ENCODE peak calls at places on chromosomes 3 and 15, in ten cellular contexts. E, X, O, P, A, H, U, L, Z and I are unnamed samples.
A peak's percentile ranks its signal among the peaks of the same experiment; 100 is the strongest.

GRCh38 chr3:134336587-134336986 is 37.7 kb downstream of the AMOTL2 start:
- DNase-seq in Z (peak; percentile 42), E (no peak), L (no peak), X (peak; percentile 64), U (no peak), A (no peak), O (no peak), P (no peak), H (no peak), I (no peak)

GRCh38 chr15:39508536-39508935 is 72.3 kb upstream of the THBS1 start:
- DNase-seq in U (no peak), O (no peak), A (no peak), X (no peak), Z (no peak), E (no peak), P (no peak), L (no peak), H (no peak), I (no peak)

GRCh38 chr3:81485444-81485865 is 276.0 kb downstream of the GBE1 start:
- DNase-seq in E (no peak), Z (no peak), H (no peak), O (peak; percentile 81), L (no peak), X (peak; percentile 86), A (no peak), U (peak; percentile 40), P (peak; percentile 3), I (no peak)

GRCh38 chr3:52834871-52835501 is at the start of gene MUSTN1:
- DNase-seq in U (no peak), A (no peak), P (no peak), X (peak; percentile 59), O (no peak), L (peak; percentile 28), H (no peak), E (no peak), Z (no peak), I (no peak)

GRCh38 chr15:45399381-45400212 is 21.3 kb upstream of the GATM start:
- DNase-seq in Z (no peak), O (peak; percentile 91), H (no peak), P (peak; percentile 76), X (peak; percentile 73), A (no peak), U (no peak), E (no peak), L (no peak), I (no peak)

GRCh38 chr3:177589921-177590336 is 392.6 kb upstream of the TBL1XR1 start:
- DNase-seq in H (peak; percentile 38), E (no peak), A (no peak), O (no peak), Z (peak; percentile 33), X (peak; percentile 96), P (no peak), U (peak; percentile 99), L (no peak), I (no peak)

GRCh38 chr15:92797168-92798052 is 102.7 kb upstream of the CHD2 start:
- DNase-seq in U (no peak), A (no peak), P (peak; percentile 89), H (no peak), O (peak; percentile 90), E (no peak), X (peak; percentile 87), Z (no peak), L (peak; percentile 65), I (no peak)

GRCh38 chr3:35927441-35927840 is 288.1 kb downstream of the ARPP21 start:
- DNase-seq in A (no peak), P (no peak), Z (no peak), H (no peak), O (peak; percentile 48), U (no peak), X (no peak), L (no peak), E (no peak), I (no peak)

GRCh38 chr15:72873379-72874233 is 90.0 kb upstream of the ADPGK start:
- DNase-seq in L (no peak), E (no peak), A (no peak), Z (no peak), U (no peak), O (no peak), X (no peak), P (no peak), H (no peak), I (no peak)

GRCh38 chr15:25734680-25735355 is 128.3 kb downstream of the ATP10A start:
- DNase-seq in X (no peak), U (no peak), A (no peak), P (no peak), E (no peak), H (no peak), L (no peak), Z (no peak), O (no peak), I (no peak)

GRCh38 chr3:10332481-10333358 is 11.8 kb upstream of the SEC13 start:
- DNase-seq in E (no peak), X (no peak), U (no peak), H (no peak), L (no peak), P (no peak), A (no peak), O (no peak), Z (no peak), I (no peak)

GRCh38 chr3:72574144-72574543 is 274.1 kb downstream of the SHQ1 start:
- DNase-seq in A (no peak), E (no peak), H (no peak), X (no peak), U (no peak), O (no peak), L (no peak), P (no peak), Z (no peak), I (no peak)

GRCh38 chr3:186217820-186218164 is 108.9 kb upstream of the ETV5 start:
- DNase-seq in X (no peak), Z (no peak), U (no peak), P (no peak), O (no peak), E (no peak), L (no peak), A (no peak), H (peak; percentile 39), I (no peak)

GRCh38 chr15:77040673-77041072 is 30.2 kb downstream of the TSPAN3 start:
- DNase-seq in P (no peak), E (no peak), A (no peak), L (no peak), U (no peak), H (peak; percentile 21), Z (no peak), O (no peak), X (no peak), I (no peak)

GRCh38 chr15:84684092-84684491 is 26.1 kb upstream of the NMB start:
- DNase-seq in U (peak; percentile 19), X (no peak), E (no peak), O (no peak), L (no peak), A (no peak), P (no peak), H (no peak), Z (peak; percentile 14), I (no peak)

GRCh38 chr3:157096328-157096727 is 63.6 kb downstream of the CCNL1 start:
- DNase-seq in U (no peak), P (no peak), Z (no peak), X (no peak), H (no peak), E (no peak), L (no peak), O (no peak), A (no peak), I (no peak)

GRCh38 chr3:1195922-1196321 is 103.1 kb downstream of the CNTN6 start:
- DNase-seq in P (no peak), E (no peak), H (no peak), L (no peak), U (peak; percentile 31), X (peak; percentile 81), Z (no peak), A (no peak), O (no peak), I (no peak)

GRCh38 chr3:143676021-143676420 is 172.2 kb downstream of the SLC9A9 start:
- DNase-seq in U (no peak), A (no peak), X (no peak), H (no peak), O (no peak), Z (no peak), E (no peak), P (no peak), L (no peak), I (no peak)